ENCODE peak calls at places on chromosome 20, in eight cellular contexts. One of them, this sample, is unnamed.

GRCh38 chr20:24683676-24684075 is 214.2 kb downstream of the SYNDIG1 start:
- DNase-seq in SHP77: no peak
- DNase-seq in ACHN: no peak
- DNase-seq in NCI-H510A treated with DMSO at 0.1 percent for 48 hours: no peak
- DNase-seq in small intestine: no peak
- DNase-seq in HTR-8/SVneo: no peak
- DNase-seq in GM03348: no peak
- DNase-seq in NCI-H1694 treated with DMSO at 0.1 percent for 48 hours: no peak
- DNase-seq in this sample: no peak

GRCh38 chr20:6599876-6600275 is 167.6 kb upstream of the BMP2 start:
- DNase-seq in NCI-H510A treated with DMSO at 0.1 percent for 48 hours: no peak
- DNase-seq in ACHN: no peak
- DNase-seq in GM03348: no peak
- DNase-seq in HTR-8/SVneo: no peak
- DNase-seq in small intestine: no peak
- DNase-seq in SHP77: no peak
- DNase-seq in NCI-H1694 treated with DMSO at 0.1 percent for 48 hours: no peak
- DNase-seq in this sample: no peak

GRCh38 chr20:62361799-62362589 is 5.1 kb downstream of the LAMA5 start:
- DNase-seq in SHP77: no peak
- DNase-seq in HTR-8/SVneo: no peak
- DNase-seq in NCI-H1694 treated with DMSO at 0.1 percent for 48 hours: no peak
- DNase-seq in ACHN: no peak
- DNase-seq in NCI-H510A treated with DMSO at 0.1 percent for 48 hours: no peak
- DNase-seq in small intestine: no peak
- DNase-seq in GM03348: no peak
- DNase-seq in this sample: peak; percentile 31

GRCh38 chr20:53739799-53740785 is 146.5 kb upstream of the ZNF217 start:
- DNase-seq in SHP77: no peak
- DNase-seq in ACHN: no peak
- DNase-seq in NCI-H510A treated with DMSO at 0.1 percent for 48 hours: peak; percentile 65
- DNase-seq in GM03348: peak; percentile 24
- DNase-seq in small intestine: peak; percentile 69
- DNase-seq in HTR-8/SVneo: no peak
- DNase-seq in NCI-H1694 treated with DMSO at 0.1 percent for 48 hours: peak; percentile 43
- DNase-seq in this sample: no peak

GRCh38 chr20:57566803-57567459 is 6.0 kb downstream of the PCK1 start:
- DNase-seq in NCI-H510A treated with DMSO at 0.1 percent for 48 hours: no peak
- DNase-seq in ACHN: no peak
- DNase-seq in SHP77: no peak
- DNase-seq in HTR-8/SVneo: no peak
- DNase-seq in small intestine: no peak
- DNase-seq in GM03348: no peak
- DNase-seq in NCI-H1694 treated with DMSO at 0.1 percent for 48 hours: no peak
- DNase-seq in this sample: peak; percentile 70

GRCh38 chr20:24497851-24498250 is 28.4 kb downstream of the SYNDIG1 start:
- DNase-seq in NCI-H510A treated with DMSO at 0.1 percent for 48 hours: no peak
- DNase-seq in GM03348: no peak
- DNase-seq in SHP77: peak; percentile 84
- DNase-seq in HTR-8/SVneo: no peak
- DNase-seq in NCI-H1694 treated with DMSO at 0.1 percent for 48 hours: peak; percentile 10
- DNase-seq in ACHN: no peak
- DNase-seq in small intestine: peak; percentile 13
- DNase-seq in this sample: no peak

GRCh38 chr20:4544765-4545164 is 176.9 kb upstream of the PRND start:
- DNase-seq in ACHN: no peak
- DNase-seq in NCI-H1694 treated with DMSO at 0.1 percent for 48 hours: no peak
- DNase-seq in small intestine: no peak
- DNase-seq in HTR-8/SVneo: no peak
- DNase-seq in GM03348: no peak
- DNase-seq in SHP77: no peak
- DNase-seq in NCI-H510A treated with DMSO at 0.1 percent for 48 hours: no peak
- DNase-seq in this sample: no peak

GRCh38 chr20:48010623-48011022 is 225.3 kb upstream of the SULF2 start:
- DNase-seq in NCI-H510A treated with DMSO at 0.1 percent for 48 hours: no peak
- DNase-seq in ACHN: no peak
- DNase-seq in SHP77: no peak
- DNase-seq in GM03348: no peak
- DNase-seq in HTR-8/SVneo: no peak
- DNase-seq in NCI-H1694 treated with DMSO at 0.1 percent for 48 hours: no peak
- DNase-seq in small intestine: no peak
- DNase-seq in this sample: no peak